ENCODE peak calls at places on chromosomes 6 and 20, in seven cellular contexts. Y is GM13976, U is cardiac fibroblast, Q is endodermal cell, P is GM06990, F is fibroblast of pulmonary artery, R is stomach. J is an unnamed sample.

GRCh38 chr20:57698191-57698866 is 11.5 kb downstream of the PMEPA1 start:
- DNase-seq in F (peak; percentile 95), U (peak; percentile 97), P (no peak), R (peak; percentile 40), Y (no peak), Q (no peak), J (peak; percentile 90)

GRCh38 chr6:169990095-169991030 is 238.9 kb downstream of the ERMARD start:
- DNase-seq in P (no peak), Y (peak; percentile 58), Q (no peak), R (peak; percentile 25), F (no peak), U (no peak), J (peak; percentile 88)

GRCh38 chr20:53899351-53900167 is 170.8 kb downstream of the BCAS1 start:
- DNase-seq in P (peak; percentile 80), U (peak; percentile 72), R (peak; percentile 46), Y (peak; percentile 49), Q (no peak), F (peak; percentile 58), J (peak; percentile 94)

GRCh38 chr6:71107935-71108420 is 151.1 kb upstream of the B3GAT2 start:
- DNase-seq in F (peak; percentile 83), Q (no peak), Y (no peak), P (no peak), U (peak; percentile 88), R (no peak), J (no peak)

GRCh38 chr6:95593025-95593424 is 15.7 kb downstream of the MANEA start:
- DNase-seq in R (peak; percentile 28), F (peak; percentile 21), U (no peak), P (no peak), Q (no peak), Y (no peak), J (no peak)

GRCh38 chr20:19903168-19903676 is 113.9 kb upstream of the NAA20 start:
- DNase-seq in Q (no peak), R (peak; percentile 44), U (peak; percentile 68), F (peak; percentile 57), Y (peak; percentile 77), P (no peak), J (peak; percentile 13)

GRCh38 chr6:144411506-144412165 is 126.5 kb downstream of the UTRN start:
- DNase-seq in F (no peak), U (peak; percentile 34), Q (no peak), P (no peak), Y (no peak), R (no peak), J (peak; percentile 6)

GRCh38 chr6:16602035-16602434 is 159.2 kb downstream of the ATXN1 start:
- DNase-seq in Y (peak; percentile 82), Q (no peak), P (peak; percentile 48), F (no peak), R (no peak), U (no peak), J (peak; percentile 75)

GRCh38 chr6:159013229-159013628 is 13.2 kb upstream of the RSPH3 start:
- DNase-seq in R (no peak), F (peak; percentile 29), Q (no peak), U (no peak), P (no peak), Y (no peak), J (no peak)

GRCh38 chr6:151400473-151400872 is 9.1 kb upstream of the ZBTB2 start:
- DNase-seq in U (peak; percentile 59), R (no peak), F (peak; percentile 18), Y (no peak), P (no peak), Q (no peak), J (no peak)

GRCh38 chr20:17771206-17772004 is 71.6 kb downstream of the BANF2 start:
- DNase-seq in Q (no peak), F (no peak), R (no peak), Y (no peak), P (no peak), U (no peak), J (no peak)

GRCh38 chr6:130993292-130993765 is 69.7 kb downstream of the EPB41L2 start:
- DNase-seq in R (no peak), Q (peak; percentile 59), F (no peak), Y (no peak), U (no peak), P (no peak), J (no peak)

GRCh38 chr6:131460603-131460995 is 112.4 kb upstream of the ARG1 start:
- DNase-seq in F (no peak), Y (no peak), R (no peak), Q (no peak), U (no peak), P (no peak), J (no peak)

GRCh38 chr20:2521369-2522305 is 12.9 kb upstream of the ZNF343 start:
- DNase-seq in P (no peak), Q (peak; percentile 80), F (peak; percentile 61), R (peak; percentile 42), U (peak; percentile 63), Y (no peak), J (peak; percentile 75)

GRCh38 chr6:53527249-53527765 is 17.6 kb downstream of the GCLC start:
- DNase-seq in Y (no peak), F (no peak), R (no peak), U (no peak), Q (peak; percentile 54), P (no peak), J (no peak)

GRCh38 chr6:163915131-163915530 is 500.6 kb downstream of the QKI start:
- DNase-seq in U (no peak), P (no peak), R (no peak), F (no peak), Y (no peak), Q (no peak), J (no peak)

GRCh38 chr6:16804515-16805161 is 43.4 kb upstream of the ATXN1 start:
- DNase-seq in F (no peak), U (no peak), R (no peak), Q (no peak), P (no peak), Y (no peak), J (no peak)

GRCh38 chr20:46562373-46563169 is 12.1 kb upstream of the OCSTAMP start:
- DNase-seq in Q (peak; percentile 94), R (peak; percentile 76), P (no peak), Y (peak; percentile 82), F (peak; percentile 63), U (peak; percentile 68), J (peak; percentile 83)

GRCh38 chr6:98458713-98459112 is 375.7 kb upstream of the POU3F2 start:
- DNase-seq in Y (no peak), Q (no peak), R (no peak), F (no peak), P (no peak), U (no peak), J (no peak)

GRCh38 chr6:79078057-79078969 is at the start of gene PHIP:
- DNase-seq in Q (peak; percentile 96), F (peak; percentile 98), U (peak; percentile 98), P (peak; percentile 97), Y (peak; percentile 80), R (peak; percentile 92), J (peak; percentile 93)
- TF ChIP-seq CTCF in Q (no peak), F (no peak), U (no peak), P (no peak), Y (no peak), R (no peak), J (no peak)

GRCh38 chr6:18601515-18602035 is 214.4 kb downstream of the RNF144B start:
- DNase-seq in P (no peak), Y (no peak), F (no peak), R (no peak), U (no peak), Q (no peak), J (no peak)
- TF ChIP-seq CTCF in P (no peak), Y (no peak), F (no peak), R (no peak), U (no peak), Q (no peak), J (no peak)

GRCh38 chr6:38170666-38171065 is 351.1 kb downstream of the ZFAND3 start:
- DNase-seq in P (no peak), U (no peak), Y (no peak), R (no peak), F (no peak), Q (no peak), J (no peak)

GRCh38 chr6:38169826-38170526 is 350.4 kb downstream of the ZFAND3 start:
- DNase-seq in P (no peak), F (no peak), R (no peak), Y (no peak), U (no peak), Q (peak; percentile 77), J (no peak)

GRCh38 chr6:38168126-38168525 is 348.6 kb downstream of the ZFAND3 start:
- DNase-seq in U (no peak), Q (no peak), P (no peak), Y (no peak), F (no peak), R (no peak), J (no peak)

GRCh38 chr6:38168699-38169098 is 349.2 kb downstream of the ZFAND3 start:
- DNase-seq in F (no peak), U (no peak), P (no peak), Q (peak; percentile 51), Y (no peak), R (no peak), J (no peak)

DNA sequence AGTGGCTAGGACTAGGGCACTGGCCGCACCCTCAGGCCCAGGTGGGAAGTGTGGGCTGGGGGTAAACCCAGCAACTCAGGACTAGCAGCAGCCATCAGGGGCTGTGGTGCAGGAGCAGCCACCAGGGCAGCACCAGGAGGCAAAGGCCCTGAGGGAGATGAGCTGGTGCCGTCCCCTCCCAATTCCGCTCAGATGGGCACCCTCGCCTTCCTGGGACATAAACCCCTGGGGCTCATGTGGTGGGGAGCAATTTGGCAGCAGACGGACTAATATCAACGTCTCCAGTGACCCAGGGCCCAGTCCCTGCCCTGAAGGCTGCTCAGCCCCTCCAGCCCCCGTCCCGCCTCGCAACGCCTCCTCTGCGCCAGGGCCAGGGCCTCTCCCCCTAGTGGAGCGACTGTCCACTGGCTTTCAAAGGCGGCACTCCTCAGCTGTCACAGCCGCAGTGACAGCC is 349.7 kb downstream of the ZFAND3 start:
- DNase-seq in F (no peak), P (no peak), R (no peak), U (no peak), Q (peak; percentile 80), Y (no peak), J (no peak)
- TF ChIP-seq CTCF in F (no peak), P (no peak), R (no peak), U (no peak), Q (peak; percentile 68), Y (no peak), J (no peak)

DNA sequence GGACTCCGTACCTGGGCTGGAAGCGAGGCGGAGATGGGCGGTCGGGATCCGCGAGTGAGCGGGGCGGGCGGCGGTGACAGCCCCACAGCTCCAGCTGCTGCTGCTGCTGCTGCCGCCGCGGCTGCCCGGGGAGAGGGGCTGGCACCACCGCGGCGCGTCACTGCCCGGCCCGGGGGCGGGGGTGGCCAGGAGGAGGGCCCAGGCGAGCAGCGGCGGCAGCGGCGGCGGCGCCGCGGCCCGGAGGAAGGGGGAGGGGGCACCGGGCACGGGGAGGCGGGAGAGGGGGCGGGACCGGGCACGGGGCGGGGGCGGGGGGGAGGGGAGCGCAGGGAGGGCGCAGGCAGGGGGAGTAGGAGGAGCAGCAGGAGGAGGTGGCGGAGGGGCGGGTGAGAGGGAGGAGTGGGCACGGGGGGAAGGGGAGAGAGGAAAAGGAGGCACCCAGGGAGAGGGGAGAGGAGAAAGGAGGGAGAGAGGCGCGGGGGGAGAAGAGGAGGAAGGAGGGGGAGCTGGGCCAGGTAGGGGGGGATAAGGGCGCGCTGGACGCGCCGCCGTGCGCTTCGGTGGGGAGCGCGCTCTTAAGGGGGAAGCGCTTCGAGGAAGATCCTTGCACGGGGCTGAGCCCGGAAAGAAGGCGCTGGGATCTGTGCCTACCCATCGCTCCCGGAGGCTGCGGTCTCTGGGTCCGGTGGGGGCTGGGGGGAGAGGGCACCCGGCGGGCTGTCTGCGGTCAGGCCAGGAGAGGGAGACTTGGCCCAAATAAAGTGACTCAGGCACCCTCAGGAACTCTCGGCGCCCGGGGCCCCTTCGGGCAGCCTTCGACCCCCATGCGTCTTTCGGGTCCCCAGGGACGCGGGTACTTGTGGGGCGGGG is 101.5 kb downstream of the NOL4L start:
- DNase-seq in R (peak; percentile 84), Y (peak; percentile 60), U (peak; percentile 73), Q (peak; percentile 92), P (no peak), F (peak; percentile 81), J (peak; percentile 68)
- TF ChIP-seq CTCF in R (no peak), Y (no peak), U (no peak), Q (peak; percentile 49), P (no peak), F (no peak), J (no peak)